ENCODE peak calls at places on chromosomes 16 and 17, in seven cellular contexts. Q, K, M, H, S, N and T are unnamed samples.

GRCh38 chr16:86087011-86087453 is 188.1 kb downstream of the IRF8 start:
- DNase-seq in Q (no peak), K (no peak), M (no peak), H (no peak), S (no peak), N (no peak), T (no peak)

GRCh38 chr17:47338026-47338425 is 14.3 kb downstream of the EFCAB13 start:
- DNase-seq in Q (no peak), K (no peak), M (no peak), H (no peak), S (no peak), N (no peak), T (no peak)

GRCh38 chr17:8857919-8858318 is 9.6 kb downstream of the PIK3R6 start:
- DNase-seq in Q (peak), K (peak), M (no peak), H (no peak), S (no peak), N (no peak), T (no peak)

GRCh38 chr17:3594056-3594810 is 15.0 kb downstream of the TRPV1 start:
- DNase-seq in Q (no peak), K (peak), M (no peak), H (no peak), S (peak), N (no peak), T (no peak)

GRCh38 chr17:42409467-42410351 is 13.3 kb downstream of the CAVIN1 start:
- DNase-seq in Q (no peak), K (peak), M (no peak), H (no peak), S (peak), N (no peak), T (no peak)

GRCh38 chr16:50721549-50722409 is 20.1 kb upstream of the CYLD start:
- DNase-seq in Q (no peak), K (no peak), M (no peak), H (no peak), S (no peak), N (no peak), T (no peak)

GRCh38 chr17:63399856-63400255 is 46.2 kb downstream of the CYB561 start:
- DNase-seq in Q (no peak), K (no peak), M (no peak), H (no peak), S (peak), N (no peak), T (no peak)

GRCh38 chr17:81119223-81120148 is 45.8 kb upstream of the PVALEF start:
- DNase-seq in Q (peak), K (peak), M (peak), H (peak), S (peak), N (peak), T (no peak)

GRCh38 chr17:33234930-33235685 is 58.0 kb downstream of the ASIC2 start:
- DNase-seq in Q (peak), K (peak), M (no peak), H (no peak), S (peak), N (peak), T (no peak)

GRCh38 chr17:9079461-9080103 is 58.3 kb downstream of the NTN1 start:
- DNase-seq in Q (no peak), K (no peak), M (no peak), H (no peak), S (no peak), N (no peak), T (no peak)

GRCh38 chr16:66924527-66925321 is 611 bp downstream of the RRAD start:
- DNase-seq in Q (peak), K (peak), M (peak), H (peak), S (peak), N (no peak), T (no peak)

GRCh38 chr16:10321407-10322397 is 64.2 kb upstream of the ATF7IP2 start:
- DNase-seq in Q (no peak), K (no peak), M (no peak), H (no peak), S (no peak), N (no peak), T (no peak)

GRCh38 chr17:76537288-76537577 is 276 bp downstream of the CYGB start:
- DNase-seq in Q (no peak), K (no peak), M (no peak), H (no peak), S (peak), N (no peak), T (no peak)

GRCh38 chr16:24013733-24014645 is 178.2 kb downstream of the PRKCB start:
- DNase-seq in Q (peak), K (no peak), M (peak), H (peak), S (no peak), N (peak), T (peak)

GRCh38 chr17:38749222-38750043 is 1.3 kb upstream of the PCGF2 start:
- DNase-seq in Q (no peak), K (peak), M (peak), H (no peak), S (peak), N (peak), T (no peak)

GRCh38 chr16:15484662-15485061 is 50.3 kb downstream of the BMERB1 start:
- DNase-seq in Q (no peak), K (peak), M (no peak), H (no peak), S (no peak), N (no peak), T (no peak)

GRCh38 chr17:39170558-39170957 is 4.6 kb upstream of the ARL5C start:
- DNase-seq in Q (no peak), K (no peak), M (no peak), H (no peak), S (no peak), N (no peak), T (no peak)

GRCh38 chr17:68777243-68777855 is 176.2 kb upstream of the FAM20A start:
- DNase-seq in Q (peak), K (peak), M (peak), H (no peak), S (peak), N (peak), T (no peak)

GRCh38 chr16:19130852-19131808 is 17.4 kb downstream of the ITPRIPL2 start:
- DNase-seq in Q (no peak), K (peak), M (peak), H (no peak), S (peak), N (peak), T (no peak)

GRCh38 chr17:32494621-32495346 is 8.0 kb downstream of the CDK5R1 start:
- DNase-seq in Q (no peak), K (no peak), M (no peak), H (no peak), S (no peak), N (peak), T (peak)

GRCh38 chr16:88020513-88020885 is 69.3 kb downstream of the BANP start:
- DNase-seq in Q (no peak), K (no peak), M (no peak), H (no peak), S (no peak), N (no peak), T (no peak)